ENCODE peak calls at places on chromosomes 12 and 14, in seven cellular contexts. O, P, I, W, R, N and U are unnamed samples.

GRCh38 chr12:110546339-110546738 is 36.8 kb downstream of the PPTC7 start:
- DNase-seq in O (no peak), P (no peak), I (peak; percentile 72), W (peak; percentile 89), R (peak; percentile 93), N (peak; percentile 88), U (no peak)

GRCh38 chr12:125140918-125141573 is 75.8 kb downstream of the AACS start:
- DNase-seq in O (no peak), P (no peak), I (peak; percentile 69), W (peak; percentile 27), R (peak; percentile 28), N (peak; percentile 92), U (peak; percentile 30)

GRCh38 chr12:105704788-105705187 is 374.3 kb downstream of the C12orf75 start:
- DNase-seq in O (no peak), P (no peak), I (no peak), W (no peak), R (no peak), N (no peak), U (no peak)

GRCh38 chr14:53355581-53356112 is 202.5 kb upstream of the DDHD1 start:
- DNase-seq in O (no peak), P (no peak), I (peak; percentile 45), W (peak; percentile 73), R (peak; percentile 60), N (peak; percentile 85), U (peak; percentile 100)

GRCh38 chr12:65300679-65301349 is 22.3 kb downstream of the MSRB3 start:
- DNase-seq in O (no peak), P (peak; percentile 29), I (no peak), W (peak; percentile 67), R (peak; percentile 24), N (peak; percentile 39), U (peak; percentile 67)

GRCh38 chr14:45426685-45427282 is 173.8 kb upstream of the MIS18BP1 start:
- DNase-seq in O (no peak), P (peak; percentile 24), I (no peak), W (peak; percentile 63), R (peak; percentile 49), N (peak; percentile 50), U (peak; percentile 90)

GRCh38 chr12:51972849-51973273 is 21.4 kb downstream of the ACVR1B start:
- DNase-seq in O (peak; percentile 48), P (peak; percentile 43), I (no peak), W (peak; percentile 91), R (peak; percentile 80), N (peak; percentile 88), U (peak; percentile 81)

GRCh38 chr14:24081739-24082204 is 10.4 kb downstream of the CPNE6 start:
- DNase-seq in O (peak; percentile 16), P (no peak), I (no peak), W (no peak), R (no peak), N (no peak), U (peak; percentile 23)

GRCh38 chr12:19199322-19199721 is 69.8 kb downstream of the PLEKHA5 start:
- DNase-seq in O (no peak), P (no peak), I (no peak), W (peak; percentile 72), R (no peak), N (no peak), U (no peak)

GRCh38 chr12:114729731-114730130 is 45.8 kb upstream of the TBX3 start:
- DNase-seq in O (no peak), P (no peak), I (no peak), W (peak; percentile 18), R (peak; percentile 24), N (peak; percentile 26), U (no peak)

GRCh38 chr12:109440851-109441490 is 36.1 kb downstream of the KCTD10 start:
- DNase-seq in O (no peak), P (peak; percentile 10), I (no peak), W (no peak), R (peak; percentile 18), N (no peak), U (peak; percentile 71)

GRCh38 chr14:69260246-69260978 is 454 bp downstream of the GALNT16 start:
- DNase-seq in O (no peak), P (no peak), I (no peak), W (peak; percentile 53), R (peak; percentile 25), N (no peak), U (peak; percentile 79)

GRCh38 chr14:100286484-100287191 is 19.6 kb downstream of the SLC25A29 start:
- DNase-seq in O (no peak), P (no peak), I (no peak), W (no peak), R (no peak), N (no peak), U (no peak)

GRCh38 chr14:77204457-77204796 is 22.8 kb downstream of the TMEM63C start:
- DNase-seq in O (no peak), P (no peak), I (no peak), W (no peak), R (no peak), N (no peak), U (no peak)

GRCh38 chr12:95942106-95942531 is 295 bp downstream of the CCDC38 start:
- DNase-seq in O (no peak), P (peak; percentile 8), I (no peak), W (no peak), R (no peak), N (no peak), U (peak; percentile 67)

GRCh38 chr12:78914859-78915331 is 50.3 kb downstream of the SYT1 start:
- DNase-seq in O (no peak), P (no peak), I (peak; percentile 25), W (no peak), R (no peak), N (peak; percentile 69), U (peak; percentile 92)

DNA sequence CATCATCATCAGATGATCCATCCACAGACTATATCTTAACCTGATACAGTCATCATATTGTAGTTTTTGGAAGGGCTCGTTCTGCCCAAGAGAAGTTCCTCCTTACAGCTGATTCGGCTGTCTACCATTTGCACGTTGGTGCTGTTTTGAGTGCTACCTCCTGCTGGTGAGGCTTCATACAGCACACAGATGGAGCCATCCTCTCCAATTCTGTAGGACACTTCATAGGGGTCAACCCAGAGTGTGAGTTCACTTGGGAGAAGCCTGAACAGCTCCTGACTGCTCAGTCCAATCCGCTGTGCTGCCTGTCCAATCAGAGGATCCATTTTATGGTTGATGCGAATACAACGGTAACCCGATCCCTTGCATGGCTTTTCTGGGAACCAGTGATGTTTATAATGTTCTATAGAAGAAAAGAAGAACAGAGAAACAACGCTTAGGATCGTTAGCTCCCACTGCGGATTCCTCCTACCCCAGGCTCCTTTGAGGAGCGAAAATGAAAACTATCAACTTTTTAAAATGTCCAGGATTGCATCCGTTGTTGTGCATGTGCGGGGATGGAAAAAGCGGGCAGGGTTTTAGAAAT is 1.5 kb downstream of the BTG1 start:
- DNase-seq in O (peak; percentile 85), P (peak; percentile 84), I (peak; percentile 73), W (peak; percentile 98), R (peak; percentile 99), N (peak; percentile 86), U (peak; percentile 95)
- H3K36me3 ChIP-seq in O (no peaks in the 10 kb centered on the region), P (peaks cover 3% of the 10 kb centered on the region), I (no peaks in the 10 kb centered on the region), W (peaks cover 41% of the 10 kb centered on the region), R (no peaks in the 10 kb centered on the region), N (no peaks in the 10 kb centered on the region), U (no peaks in the 10 kb centered on the region)

GRCh38 chr12:26403601-26404000 is 208.2 kb downstream of the SSPN start:
- DNase-seq in O (no peak), P (no peak), I (no peak), W (no peak), R (no peak), N (peak; percentile 8), U (no peak)
- H3K36me3 ChIP-seq in O (no peaks in the 10 kb centered on the region), P (no peaks in the 10 kb centered on the region), I (no peaks in the 10 kb centered on the region), W (no peaks in the 10 kb centered on the region), R (no peaks in the 10 kb centered on the region), N (no peaks in the 10 kb centered on the region), U (no peaks in the 10 kb centered on the region)

DNA sequence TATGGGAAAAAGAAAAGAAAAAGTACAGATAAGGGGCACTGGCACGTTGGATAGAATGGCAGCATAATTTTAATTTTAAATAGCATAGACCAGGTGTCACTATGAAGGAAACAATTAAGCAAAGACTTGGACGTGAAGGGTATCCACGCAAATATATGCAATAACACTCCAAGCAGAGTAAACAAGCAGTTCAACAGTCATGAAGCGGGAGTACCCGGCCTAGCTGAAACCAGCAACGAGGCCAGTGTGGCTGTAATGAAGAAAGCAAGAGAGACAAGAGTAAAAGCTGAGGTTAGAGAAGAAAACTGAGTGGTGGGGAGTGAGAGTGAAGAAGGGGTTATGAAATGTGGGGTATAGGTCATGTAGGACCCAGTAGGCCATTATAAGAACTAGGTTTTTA is 85.4 kb downstream of the BCL2L14 start:
- DNase-seq in O (no peak), P (no peak), I (no peak), W (no peak), R (no peak), N (no peak), U (no peak)
- H3K36me3 ChIP-seq in O (no peaks in the 10 kb centered on the region), P (no peaks in the 10 kb centered on the region), I (no peaks in the 10 kb centered on the region), W (peaks cover under 1% of the 10 kb centered on the region), R (no peaks in the 10 kb centered on the region), N (peaks cover 4% of the 10 kb centered on the region), U (peaks cover 2% of the 10 kb centered on the region)

DNA sequence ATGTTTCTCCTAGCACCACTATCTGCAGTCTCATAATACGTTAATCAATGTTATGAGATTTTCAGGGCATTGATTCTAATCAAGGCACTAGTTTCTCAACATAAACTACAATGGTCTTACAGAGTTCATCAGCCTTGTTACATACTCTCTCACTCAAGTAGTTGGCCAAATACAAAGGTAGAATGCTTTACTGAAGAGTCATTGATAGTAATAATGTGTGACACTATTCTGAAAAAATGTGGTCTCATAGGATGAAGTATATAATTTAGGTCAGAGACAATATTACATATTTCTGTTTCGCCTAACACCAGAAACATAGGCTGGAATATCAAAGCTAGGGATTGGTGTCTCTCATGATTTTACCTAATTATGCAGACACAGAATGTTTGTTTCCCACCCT is 35.2 kb upstream of the MDGA2 start:
- DNase-seq in O (no peak), P (no peak), I (no peak), W (no peak), R (no peak), N (peak; percentile 6), U (no peak)
- H3K36me3 ChIP-seq in O (no peaks in the 10 kb centered on the region), P (no peaks in the 10 kb centered on the region), I (no peaks in the 10 kb centered on the region), W (no peaks in the 10 kb centered on the region), R (no peaks in the 10 kb centered on the region), N (no peaks in the 10 kb centered on the region), U (no peaks in the 10 kb centered on the region)

DNA sequence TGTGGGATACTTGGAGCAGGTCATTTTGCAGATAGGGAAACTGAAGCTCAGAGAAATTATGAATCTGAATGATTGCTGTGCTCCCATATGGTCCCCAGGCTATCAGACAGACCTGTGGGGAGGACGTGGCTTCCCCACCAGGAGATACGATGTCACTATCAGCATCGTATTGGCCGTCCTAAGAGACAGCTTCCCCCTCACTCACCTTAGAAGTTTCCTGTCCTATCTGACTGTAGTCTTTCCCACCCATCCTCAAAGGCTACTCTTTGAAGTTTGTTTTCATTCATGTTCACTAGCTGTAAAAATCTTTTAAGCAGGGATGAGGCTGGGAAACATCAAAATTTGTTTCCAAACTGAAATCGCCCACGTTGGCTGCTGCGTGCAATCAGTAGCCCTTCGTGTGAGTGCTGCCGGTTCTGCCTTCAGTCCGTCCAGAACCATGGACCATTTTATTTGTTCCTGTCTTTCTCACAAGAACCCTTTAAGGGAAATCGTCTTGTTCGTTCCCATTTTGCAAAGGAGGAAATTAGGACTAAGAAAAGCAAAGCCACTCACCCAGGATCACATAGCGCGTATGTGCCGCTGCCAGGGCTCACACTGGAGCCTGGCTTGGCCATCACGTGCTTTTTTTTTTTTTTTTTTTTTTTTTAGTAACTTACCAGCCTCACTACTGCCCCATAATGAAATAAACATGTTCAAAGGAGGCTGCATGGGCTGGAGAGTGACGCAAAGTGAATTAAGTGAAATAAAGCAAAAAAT is 1.0 kb upstream of the KDM2B start:
- DNase-seq in O (no peak), P (peak; percentile 39), I (no peak), W (peak; percentile 68), R (peak; percentile 66), N (no peak), U (peak; percentile 75)
- H3K36me3 ChIP-seq in O (no peaks in the 10 kb centered on the region), P (no peaks in the 10 kb centered on the region), I (no peaks in the 10 kb centered on the region), W (no peaks in the 10 kb centered on the region), R (no peaks in the 10 kb centered on the region), N (no peaks in the 10 kb centered on the region), U (no peaks in the 10 kb centered on the region)